ENCODE peak calls at places on chromosomes 4 and X, in seven cellular contexts. L is tibial artery, I is pancreas, G is nephron progenitor cell, W is psoas muscle, H is AG04450, T is progenitor cell of endocrine pancreas. O is an unnamed sample.

GRCh38 chr4:148154769-148155168 is 287.4 kb downstream of the NR3C2 start:
- DNase-seq in I (no peak), W (no peak), T (no peak), G (no peak), H (no peak), L (no peak), O (no peak)

GRCh38 chr4:86921608-86922252 is 13.1 kb upstream of the AFF1 start:
- DNase-seq in I (no peak), H (no peak), T (no peak), L (no peak), W (no peak), G (no peak), O (no peak)

GRCh38 chrX:136209016-136209738 is 42.0 kb downstream of the MAP7D3 start:
- DNase-seq in W (peak), H (no peak), I (no peak), T (no peak), G (peak), L (peak), O (no peak)

GRCh38 chr4:110107868-110108267 is 90.5 kb downstream of the ELOVL6 start:
- DNase-seq in T (no peak), G (no peak), H (no peak), L (no peak), W (no peak), I (no peak), O (no peak)

GRCh38 chrX:132382068-132382467 is 106.8 kb downstream of the MBNL3 start:
- DNase-seq in I (no peak), G (no peak), T (no peak), W (no peak), H (no peak), L (no peak), O (no peak)

GRCh38 chr4:8308856-8309771 is 39.6 kb downstream of the HTRA3 start:
- DNase-seq in W (peak), T (no peak), H (peak), L (peak), G (no peak), I (peak), O (no peak)

GRCh38 chr4:164803702-164804101 is 49.8 kb downstream of the SMIM31 start:
- DNase-seq in H (no peak), T (no peak), W (no peak), G (no peak), L (no peak), I (no peak), O (no peak)

GRCh38 chr4:122914292-122914904 is 8.0 kb downstream of the NUDT6 start:
- DNase-seq in W (no peak), L (no peak), H (peak), T (no peak), G (no peak), I (no peak), O (no peak)

GRCh38 chr4:54852602-54853001 is 194.8 kb downstream of the KIT start:
- DNase-seq in L (no peak), G (no peak), H (no peak), W (no peak), I (no peak), T (no peak), O (no peak)

GRCh38 chr4:120078216-120078615 is 11.6 kb upstream of the MAD2L1 start:
- DNase-seq in T (no peak), W (no peak), H (no peak), I (no peak), G (no peak), L (no peak), O (no peak)

GRCh38 chrX:10722804-10723364 is 102.5 kb upstream of the MID1 start:
- DNase-seq in I (no peak), T (no peak), H (peak), W (no peak), G (peak), L (peak), O (no peak)

GRCh38 chr4:37780444-37781133 is 45.9 kb upstream of the PGM2 start:
- DNase-seq in I (no peak), H (no peak), T (no peak), G (no peak), L (no peak), W (no peak), O (no peak)

GRCh38 chrX:150602743-150603142 is 34.3 kb downstream of the MTM1 start:
- DNase-seq in G (no peak), H (no peak), L (no peak), T (no peak), I (no peak), W (no peak), O (no peak)

GRCh38 chr4:139857021-139857420 is 191.4 kb downstream of the MGST2 start:
- DNase-seq in G (peak), H (no peak), L (no peak), T (no peak), W (no peak), I (no peak), O (no peak)

GRCh38 chrX:136528645-136529315 is 3.2 kb upstream of the VGLL1 start:
- DNase-seq in W (no peak), T (no peak), L (no peak), G (no peak), I (no peak), H (no peak), O (no peak)

DNA sequence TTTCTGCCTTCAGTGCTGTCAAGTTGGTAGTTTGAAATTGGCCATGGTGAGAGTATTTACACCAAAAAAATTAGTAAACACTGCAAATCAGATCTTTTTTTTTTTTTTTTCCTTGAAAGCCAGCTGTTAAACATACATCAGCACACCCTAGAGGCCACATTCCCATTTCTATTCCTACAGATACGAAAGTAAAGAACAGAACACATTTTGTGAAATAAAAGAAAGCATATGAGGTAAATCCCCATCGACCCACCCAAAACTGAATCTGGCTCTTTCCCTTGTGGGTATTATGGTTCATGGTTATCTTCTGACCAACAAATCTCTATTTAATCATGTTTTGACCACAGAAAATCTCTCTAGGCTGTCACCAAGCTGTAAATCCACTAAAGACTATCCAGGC is 41.8 kb upstream of the AP1AR start:
- DNase-seq in H (no peak), W (no peak), G (no peak), L (no peak), T (no peak), I (no peak), O (no peak)
- TF ChIP-seq CTCF in H (peak), W (no peak), G (no peak), L (no peak), T (no peak), I (no peak), O (peak)

DNA sequence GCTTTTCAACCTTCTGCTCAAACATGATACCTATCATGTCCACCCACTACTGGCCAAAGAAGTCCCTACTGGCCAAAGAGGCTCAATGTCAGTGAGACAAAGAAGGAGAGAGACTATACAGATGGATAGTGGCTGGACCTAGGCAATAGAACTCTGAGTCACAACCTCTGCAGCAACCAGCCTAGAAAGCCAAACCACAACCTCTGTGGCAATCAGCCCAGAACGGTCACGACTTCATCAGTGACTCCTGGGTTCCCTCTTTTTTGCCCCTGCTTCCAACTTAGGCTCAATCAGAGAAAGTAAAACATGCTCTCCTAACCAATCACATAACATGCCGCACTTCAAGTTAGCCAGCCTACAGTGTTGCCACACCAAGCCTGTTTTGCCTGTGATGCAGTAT is 203.5 kb downstream of the ANAPC10 start:
- DNase-seq in W (peak), H (no peak), L (peak), T (no peak), G (no peak), I (no peak), O (no peak)
- TF ChIP-seq CTCF in W (no peak), H (no peak), L (no peak), T (no peak), G (no peak), I (no peak), O (no peak)

GRCh38 chr4:60656171-60656570 is 544.0 kb upstream of the ADGRL3 start:
- DNase-seq in T (no peak), W (no peak), G (no peak), H (no peak), I (no peak), L (no peak), O (no peak)
- TF ChIP-seq CTCF in T (peak), W (no peak), G (no peak), H (peak), I (no peak), L (no peak), O (peak)

GRCh38 chr4:105474110-105474518 is 252 bp upstream of the PPA2 start:
- DNase-seq in W (peak), H (peak), L (peak), T (no peak), G (peak), I (peak), O (peak)

GRCh38 chr4:105473340-105474109 is at the start of gene PPA2:
- DNase-seq in H (peak), I (peak), T (peak), L (peak), G (peak), W (peak), O (peak)

GRCh38 chr4:105466580-105466979 is 7.3 kb downstream of the PPA2 start:
- DNase-seq in T (no peak), I (no peak), H (no peak), W (no peak), G (no peak), L (no peak), O (no peak)

GRCh38 chr4:105472871-105473339 is 957 bp downstream of the PPA2 start:
- DNase-seq in I (no peak), G (no peak), L (no peak), H (no peak), W (no peak), T (no peak), O (no peak)

DNA sequence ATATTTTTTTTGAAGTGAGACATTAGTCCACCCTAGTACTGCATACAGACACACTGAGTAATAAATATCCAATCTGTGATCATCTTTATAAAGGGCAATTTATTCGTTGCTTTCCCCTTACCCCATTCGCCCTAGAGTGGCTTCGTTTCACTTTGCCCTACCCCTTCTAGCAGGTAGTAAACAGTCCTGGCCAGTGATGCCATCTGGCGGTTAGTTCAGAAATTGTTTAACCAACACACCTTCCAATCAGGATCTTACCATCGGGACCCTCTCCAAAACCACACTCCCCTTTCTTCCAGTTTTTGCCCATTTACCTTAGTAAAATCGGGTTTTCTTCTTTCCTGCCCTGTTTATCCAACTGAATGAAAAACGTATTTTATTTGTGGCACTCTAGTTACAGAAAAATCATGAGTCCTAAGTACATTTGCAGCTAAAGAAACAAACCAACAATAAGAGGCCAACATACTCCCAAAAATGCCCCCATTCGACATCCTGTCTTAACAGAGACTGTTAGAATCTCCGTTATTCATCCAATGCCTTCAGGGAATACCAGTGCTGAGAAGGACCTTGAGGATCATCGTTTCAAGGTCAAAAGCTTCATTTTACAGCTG is 2.2 kb downstream of the PPA2 start:
- DNase-seq in G (peak), I (no peak), T (peak), L (peak), W (peak), H (peak), O (no peak)
- TF ChIP-seq CTCF in G (peak), I (peak), T (peak), L (peak), W (peak), H (peak), O (peak)

DNA sequence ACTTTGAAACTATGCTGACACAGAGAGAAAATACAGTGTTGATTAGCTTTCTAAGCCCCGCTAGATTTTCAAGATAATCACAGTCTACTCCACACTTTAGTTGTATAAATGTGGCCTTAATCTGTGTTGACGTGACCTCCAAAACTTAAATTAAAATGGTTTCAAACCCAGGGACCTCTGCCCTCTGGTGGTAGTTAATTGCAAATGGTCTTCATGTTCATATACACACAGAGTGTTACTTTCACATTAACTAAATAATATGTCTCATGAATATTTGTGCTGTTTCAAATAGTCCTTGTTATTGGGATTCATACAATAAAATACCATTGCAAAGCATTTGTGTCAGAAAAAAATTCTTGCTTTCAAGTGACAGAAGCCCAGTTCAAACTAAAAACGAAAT is 64.3 kb downstream of the TASL start:
- DNase-seq in T (no peak), W (no peak), G (no peak), L (no peak), I (no peak), H (no peak), O (no peak)
- TF ChIP-seq CTCF in T (peak), W (peak), G (peak), L (no peak), I (peak), H (peak), O (peak)

DNA sequence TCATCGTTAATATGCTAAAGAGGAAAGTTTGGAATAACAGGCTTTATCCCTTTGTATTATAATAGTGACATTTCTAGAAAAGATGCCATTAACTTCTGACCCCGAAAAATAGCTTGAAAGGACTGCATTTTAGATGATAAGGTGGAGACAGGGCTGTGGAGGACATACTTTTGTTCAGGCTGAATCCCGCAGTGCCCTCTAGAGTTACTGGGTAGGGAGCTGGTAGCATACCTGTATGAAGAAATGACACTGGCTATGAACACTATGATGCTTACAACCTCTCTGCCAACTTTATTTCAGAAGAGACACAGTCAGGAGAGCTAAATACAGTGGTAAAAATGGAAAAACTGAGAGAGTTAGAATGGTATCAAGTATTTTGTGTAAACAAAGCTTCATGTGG is 8.1 kb downstream of the IL1RAPL1 start:
- DNase-seq in W (no peak), L (no peak), G (no peak), H (no peak), T (no peak), I (no peak), O (no peak)
- TF ChIP-seq CTCF in W (no peak), L (no peak), G (no peak), H (no peak), T (no peak), I (no peak), O (no peak)

GRCh38 chr4:16051132-16051531 is 32.7 kb downstream of the PROM1 start:
- DNase-seq in T (no peak), L (no peak), H (no peak), G (no peak), W (no peak), I (no peak), O (no peak)

GRCh38 chr4:16043820-16044554 is 39.8 kb downstream of the PROM1 start:
- DNase-seq in W (no peak), I (no peak), H (no peak), L (no peak), G (no peak), T (no peak), O (no peak)

GRCh38 chr4:16048639-16049448 is 35.0 kb downstream of the PROM1 start:
- DNase-seq in W (no peak), L (no peak), G (no peak), I (no peak), H (no peak), T (no peak), O (no peak)

GRCh38 chr4:16050669-16051068 is 33.2 kb downstream of the PROM1 start:
- DNase-seq in T (no peak), W (no peak), I (no peak), H (no peak), L (no peak), G (no peak), O (no peak)

DNA sequence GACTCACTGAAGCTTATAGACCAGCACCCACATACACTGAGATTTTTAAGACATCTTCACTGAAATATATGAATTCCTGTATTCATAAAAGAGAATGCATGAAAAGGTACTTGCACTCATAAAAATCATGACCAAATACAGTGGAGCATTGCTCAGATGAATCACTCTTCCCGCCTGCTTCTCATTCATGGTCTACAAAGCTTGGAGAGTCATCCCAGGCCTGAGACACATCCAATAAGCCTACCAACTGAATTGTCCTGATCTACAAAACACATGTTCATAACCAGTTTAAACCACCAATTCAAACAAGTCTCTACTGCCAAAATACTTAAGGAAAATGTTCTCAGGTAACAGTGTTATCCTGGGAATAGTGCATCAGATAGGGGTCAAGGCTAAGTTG is 38.1 kb downstream of the PROM1 start:
- DNase-seq in I (no peak), H (no peak), L (no peak), T (no peak), G (no peak), W (no peak), O (no peak)
- TF ChIP-seq CTCF in I (no peak), H (no peak), L (no peak), T (no peak), G (no peak), W (no peak), O (no peak)

DNA sequence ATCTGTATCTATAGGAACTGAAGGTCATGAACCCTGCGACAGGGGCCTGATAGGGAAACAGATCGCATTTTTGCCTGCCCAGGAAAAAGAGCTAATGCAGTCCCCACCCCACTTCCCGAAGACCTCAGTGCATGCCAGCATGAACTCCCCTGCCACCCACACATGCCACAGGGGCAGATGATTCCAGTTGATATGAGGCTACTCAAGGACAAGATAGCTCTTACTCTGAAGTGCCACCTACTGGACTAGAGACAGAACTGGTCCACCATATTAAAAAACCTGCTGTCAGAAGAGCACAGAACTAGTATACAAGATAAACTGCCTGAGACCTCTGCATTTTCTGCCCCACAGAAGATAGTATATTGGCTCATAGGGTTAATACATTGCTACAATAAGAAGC is 68.0 kb downstream of the YIPF7 start:
- DNase-seq in L (no peak), G (peak), I (no peak), T (no peak), H (no peak), W (no peak), O (no peak)
- TF ChIP-seq CTCF in L (no peak), G (no peak), I (no peak), T (peak), H (no peak), W (no peak), O (peak)

GRCh38 chr4:125750827-125751466 is 436.2 kb downstream of the FAT4 start:
- DNase-seq in G (no peak), I (no peak), L (no peak), W (no peak), T (no peak), H (no peak), O (no peak)
- TF ChIP-seq CTCF in G (no peak), I (no peak), L (peak), W (peak), T (peak), H (peak), O (peak)

GRCh38 chrX:110442631-110443030 is 84.0 kb downstream of the RTL9 start:
- DNase-seq in L (no peak), G (peak), H (no peak), T (no peak), I (no peak), W (no peak), O (no peak)
- TF ChIP-seq CTCF in L (no peak), G (peak), H (peak), T (peak), I (peak), W (no peak), O (peak)

O was measured in type B pancreatic cell.